ENCODE peak calls at places on chromosomes 6 and 20, in eight cellular contexts. K is fibroblast of the conjunctiva; F is Right ventricle myocardium superior; A is NCI-H1092; T is activated CD4-positive, alpha-beta T cell treated with anti-CD3 and anti-CD28 coated beads, Interleukin-2, amount 50 U/mL, for 1 hour; M is PC-3; C is left cardiac atrium; S is ELF-1. O is an unnamed sample.

GRCh38 chr6:21349834-21350233 is 243.7 kb upstream of the SOX4 start:
- DNase-seq in F (no peak), K (no peak), T (no peak), C (no peak), S (no peak), A (no peak), M (no peak), O (no peak)

GRCh38 chr6:149483302-149483701 is 1.5 kb downstream of the ZC3H12D start:
- DNase-seq in S (no peak), M (no peak), F (no peak), K (no peak), C (no peak), A (no peak), T (no peak), O (no peak)

GRCh38 chr6:167013067-167013466 is 13.9 kb downstream of the CEP43 start:
- DNase-seq in F (no peak), M (no peak), K (no peak), T (no peak), S (no peak), C (no peak), A (no peak), O (no peak)

GRCh38 chr6:33926451-33926850 is 122.6 kb upstream of the MLN start:
- DNase-seq in S (peak; percentile 69), M (peak; percentile 38), T (no peak), A (no peak), K (no peak), F (no peak), C (no peak), O (no peak)

GRCh38 chr6:126890055-126890454 is 228.4 kb upstream of the RSPO3 start:
- DNase-seq in C (peak; percentile 17), F (peak; percentile 30), T (no peak), S (no peak), A (no peak), M (no peak), K (no peak), O (no peak)

GRCh38 chr6:90294614-90294988 is 2.0 kb downstream of the BACH2 start:
- DNase-seq in C (no peak), S (no peak), M (no peak), A (no peak), K (no peak), F (no peak), T (peak; percentile 60), O (no peak)

GRCh38 chr6:140445474-140446004 is 1071.1 kb upstream of the CITED2 start:
- DNase-seq in A (no peak), C (no peak), F (no peak), T (no peak), S (no peak), K (no peak), M (peak; percentile 48), O (peak; percentile 68)

GRCh38 chr6:31070711-31071197 is 41.6 kb downstream of the C6orf15 start:
- DNase-seq in F (peak; percentile 55), C (peak; percentile 41), S (peak; percentile 82), T (no peak), K (peak; percentile 67), A (peak; percentile 4), M (peak; percentile 84), O (peak; percentile 88)

GRCh38 chr20:21174425-21175239 is 48.8 kb downstream of the KIZ start:
- DNase-seq in F (no peak), C (no peak), S (no peak), M (no peak), T (no peak), A (no peak), K (no peak), O (no peak)

GRCh38 chr6:118650500-118651281 is 700 bp downstream of the CEP85L start:
- DNase-seq in K (peak; percentile 28), C (peak; percentile 54), T (peak; percentile 27), S (peak; percentile 62), F (peak; percentile 65), M (peak; percentile 34), A (no peak), O (peak; percentile 43)

GRCh38 chr6:42407379-42407778 is 44.3 kb downstream of the TRERF1 start:
- DNase-seq in F (no peak), T (no peak), A (no peak), M (peak; percentile 78), C (no peak), S (no peak), K (no peak), O (peak; percentile 7)

GRCh38 chr6:12585497-12585958 is 131.0 kb upstream of the PHACTR1 start:
- DNase-seq in C (peak; percentile 39), A (no peak), M (no peak), T (no peak), K (no peak), S (no peak), F (peak; percentile 47), O (peak; percentile 79)

GRCh38 chr20:44069203-44069931 is 117.6 kb downstream of the JPH2 start:
- DNase-seq in T (peak; percentile 70), C (no peak), S (no peak), A (no peak), K (no peak), F (no peak), M (no peak), O (no peak)

GRCh38 chr20:53639128-53639527 is 45.5 kb upstream of the ZNF217 start:
- DNase-seq in T (no peak), A (no peak), M (no peak), K (no peak), S (no peak), F (no peak), C (no peak), O (no peak)

GRCh38 chr6:137000825-137001224 is 43.9 kb downstream of the IL20RA start:
- DNase-seq in M (peak; percentile 75), K (no peak), A (no peak), F (no peak), C (no peak), S (no peak), T (no peak), O (peak; percentile 51)

GRCh38 chr20:19992996-19993908 is 23.9 kb upstream of the NAA20 start:
- DNase-seq in S (peak; percentile 91), M (peak; percentile 91), C (peak; percentile 50), A (no peak), T (no peak), F (no peak), K (peak; percentile 69), O (peak; percentile 94)

GRCh38 chr20:16283307-16283706 is 289.9 kb downstream of the KIF16B start:
- DNase-seq in S (no peak), T (no peak), C (no peak), M (no peak), A (no peak), F (no peak), K (no peak), O (peak; percentile 76)

GRCh38 chr6:90098025-90098474 is 198.6 kb downstream of the BACH2 start:
- DNase-seq in C (peak; percentile 75), T (no peak), A (no peak), F (peak; percentile 63), S (no peak), M (peak; percentile 58), K (peak; percentile 87), O (peak; percentile 75)